ENCODE peak calls at places on chromosomes 1 and 21, in nine cellular contexts. C is H1, U is HCT116, R is breast epithelium, B is stomach, G is sigmoid colon, F is esophagus muscularis mucosa, S is GM23338, Z is upper lobe of left lung. N is an unnamed sample.
A peak's percentile ranks its signal among the peaks of the same experiment; 100 is the strongest.

GRCh38 chr1:97824644-97825043 is 96.2 kb downstream of the DPYD start:
- DNase-seq in C (no peak), U (no peak), R (no peak), B (no peak), G (no peak), F (no peak), S (no peak), Z (no peak), N (no peak)

GRCh38 chr1:9792156-9793042 is 31.4 kb downstream of the CLSTN1 start:
- DNase-seq in C (no peak), U (no peak), R (no peak), B (no peak), G (peak; percentile 49), F (no peak), S (peak; percentile 88), Z (no peak), N (no peak)

GRCh38 chr1:67540733-67541125 is 110.5 kb upstream of the SERBP1 start:
- DNase-seq in C (no peak), U (no peak), R (no peak), B (no peak), G (no peak), F (no peak), S (no peak), Z (no peak), N (no peak)

GRCh38 chr21:36847189-36847588 is 119.3 kb downstream of the HLCS start:
- DNase-seq in C (no peak), U (no peak), R (no peak), B (no peak), G (no peak), F (no peak), S (no peak), Z (no peak), N (no peak)

GRCh38 chr1:206714331-206715058 is 29.8 kb downstream of the MAPKAPK2 start:
- DNase-seq in C (no peak), U (no peak), R (peak; percentile 78), B (no peak), G (peak; percentile 86), F (no peak), S (no peak), Z (no peak), N (no peak)

GRCh38 chr1:200081151-200081981 is 53.9 kb downstream of the NR5A2 start:
- DNase-seq in C (no peak), U (no peak), R (no peak), B (no peak), G (no peak), F (no peak), S (peak; percentile 74), Z (no peak), N (no peak)

GRCh38 chr21:29939859-29940245 is at the start of gene GRIK1:
- DNase-seq in C (no peak), U (no peak), R (no peak), B (no peak), G (no peak), F (no peak), S (peak; percentile 61), Z (peak; percentile 64), N (no peak)

GRCh38 chr1:218364028-218364710 is 19.0 kb downstream of the TGFB2 start:
- DNase-seq in C (no peak), U (no peak), R (no peak), B (peak; percentile 42), G (no peak), F (no peak), S (no peak), Z (no peak), N (no peak)

GRCh38 chr21:46392921-46393320 is 65.8 kb upstream of the DIP2A start:
- DNase-seq in C (no peak), U (no peak), R (peak; percentile 37), B (no peak), G (peak; percentile 81), F (no peak), S (no peak), Z (no peak), N (no peak)

GRCh38 chr1:44590475-44590874 is 83.8 kb downstream of the TMEM53 start:
- DNase-seq in C (no peak), U (no peak), R (no peak), B (no peak), G (no peak), F (no peak), S (no peak), Z (no peak), N (no peak)

GRCh38 chr1:9730096-9730901 is 78.8 kb downstream of the PIK3CD start:
- DNase-seq in C (no peak), U (no peak), R (no peak), B (no peak), G (peak; percentile 72), F (no peak), S (no peak), Z (peak; percentile 80), N (no peak)

GRCh38 chr21:34887729-34888568 is 161.2 kb downstream of the RUNX1 start:
- DNase-seq in C (no peak), U (no peak), R (peak; percentile 68), B (peak; percentile 82), G (peak; percentile 88), F (peak; percentile 94), S (peak; percentile 35), Z (peak; percentile 92), N (peak; percentile 78)

GRCh38 chr1:62384276-62385005 is 52.4 kb upstream of the USP1 start:
- DNase-seq in C (no peak), U (no peak), R (peak; percentile 36), B (peak; percentile 29), G (no peak), F (no peak), S (no peak), Z (no peak), N (no peak)

DNA sequence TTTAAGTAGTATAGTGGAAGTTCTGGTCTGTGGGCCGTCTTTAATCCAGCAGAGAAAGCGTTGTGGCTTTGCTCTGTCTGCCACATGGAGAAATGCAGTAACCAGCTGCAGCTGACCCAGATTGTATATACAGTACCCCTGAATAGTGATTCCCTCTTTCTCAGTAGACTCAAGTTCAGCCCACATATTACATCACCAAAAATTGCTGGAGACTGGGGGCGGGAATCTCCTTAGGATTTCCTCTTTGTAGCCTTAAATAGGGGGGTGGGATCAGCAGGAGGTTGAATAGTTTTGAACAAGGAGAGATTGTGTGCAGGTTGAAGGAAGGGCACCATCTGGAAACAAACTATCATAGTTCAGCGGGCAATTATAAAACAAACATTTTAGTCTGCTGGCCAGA is at the start of gene ANGPTL1:
- DNase-seq in C (no peak), U (no peak), R (no peak), B (no peak), G (no peak), F (no peak), S (peak; percentile 38), Z (no peak), N (no peak)
- TF ChIP-seq POLR2AphosphoS5 in C (no peak), U (no peak), R (no peak), B (no peak), G (peak; percentile 11), F (peak; percentile 39), S (no peak), Z (no peak), N (no peak)

GRCh38 chr1:12434174-12434573 is 183.8 kb downstream of the DHRS3 start:
- DNase-seq in C (no peak), U (peak; percentile 51), R (no peak), B (no peak), G (no peak), F (no peak), S (no peak), Z (no peak), N (no peak)
- H3K4me1 ChIP-seq in C (peaks cover 3% of the 10 kb centered on the region), U (peaks cover 58% of the 10 kb centered on the region), R (no peaks in the 10 kb centered on the region), B (peaks cover 74% of the 10 kb centered on the region), G (peaks cover 43% of the 10 kb centered on the region), F (peaks cover 70% of the 10 kb centered on the region), S (no peaks in the 10 kb centered on the region), Z (peaks cover 63% of the 10 kb centered on the region), N (peaks cover 32% of the 10 kb centered on the region)

DNA sequence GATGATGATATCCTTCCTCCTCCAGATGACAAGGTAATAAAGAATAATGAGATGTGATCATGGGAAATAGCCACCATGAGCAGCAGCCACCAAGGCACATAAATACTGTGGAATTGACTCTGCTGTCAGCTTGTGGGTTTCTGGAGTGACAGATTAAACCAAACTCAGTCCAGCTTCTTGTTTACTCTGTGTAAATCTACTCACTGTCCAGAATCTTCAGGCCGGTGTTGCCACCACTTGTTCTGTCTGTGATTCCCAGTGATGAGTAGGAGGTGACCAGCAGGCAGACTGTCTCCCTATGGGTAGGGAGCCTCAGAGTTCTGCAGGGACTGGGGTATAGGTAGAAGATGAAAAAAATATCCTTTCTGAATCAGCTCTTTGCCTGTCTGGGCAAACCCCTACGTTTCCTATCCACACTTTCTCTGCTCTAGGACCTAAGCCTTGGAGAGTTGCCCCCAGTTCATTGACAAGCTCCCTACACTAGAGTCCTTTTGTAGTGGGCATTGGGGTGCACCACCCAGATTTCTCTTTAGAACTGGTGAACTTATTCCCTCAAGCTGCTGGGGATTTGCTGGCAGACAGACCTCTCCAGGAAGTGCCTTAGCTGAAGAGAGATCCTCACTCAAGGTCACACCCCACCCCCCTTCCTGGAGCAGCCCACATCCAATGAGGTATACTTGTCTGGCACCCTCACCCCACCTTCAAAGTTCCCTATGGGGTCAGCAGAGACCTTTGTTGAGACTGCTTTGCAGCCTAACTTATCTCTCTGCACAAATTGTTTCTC is 47.6 kb downstream of the ATP1A1 start:
- DNase-seq in C (no peak), U (no peak), R (no peak), B (no peak), G (no peak), F (peak; percentile 87), S (no peak), Z (no peak), N (no peak)
- TF ChIP-seq POLR2AphosphoS5 in C (no peak), U (no peak), R (no peak), B (no peak), G (no peak), F (no peak), S (no peak), Z (no peak), N (no peak)

GRCh38 chr1:27427329-27427728 is 34.9 kb downstream of the GPR3 start:
- DNase-seq in C (no peak), U (no peak), R (no peak), B (no peak), G (no peak), F (no peak), S (no peak), Z (no peak), N (no peak)
- H3K4me1 ChIP-seq in C (peaks cover 17% of the 10 kb centered on the region), U (no peaks in the 10 kb centered on the region), R (peaks cover 14% of the 10 kb centered on the region), B (peaks cover 97% of the 10 kb centered on the region), G (peaks cover 55% of the 10 kb centered on the region), F (peaks cover 93% of the 10 kb centered on the region), S (peaks cover 46% of the 10 kb centered on the region), Z (peaks cover 64% of the 10 kb centered on the region), N (peaks cover 2% of the 10 kb centered on the region)

GRCh38 chr1:52667984-52668383 is 30.2 kb downstream of the COA7 start:
- DNase-seq in C (no peak), U (no peak), R (no peak), B (no peak), G (no peak), F (no peak), S (no peak), Z (no peak), N (no peak)
- TF ChIP-seq POLR2AphosphoS5 in C (no peak), U (no peak), R (no peak), B (no peak), G (no peak), F (no peak), S (no peak), Z (no peak), N (no peak)

DNA sequence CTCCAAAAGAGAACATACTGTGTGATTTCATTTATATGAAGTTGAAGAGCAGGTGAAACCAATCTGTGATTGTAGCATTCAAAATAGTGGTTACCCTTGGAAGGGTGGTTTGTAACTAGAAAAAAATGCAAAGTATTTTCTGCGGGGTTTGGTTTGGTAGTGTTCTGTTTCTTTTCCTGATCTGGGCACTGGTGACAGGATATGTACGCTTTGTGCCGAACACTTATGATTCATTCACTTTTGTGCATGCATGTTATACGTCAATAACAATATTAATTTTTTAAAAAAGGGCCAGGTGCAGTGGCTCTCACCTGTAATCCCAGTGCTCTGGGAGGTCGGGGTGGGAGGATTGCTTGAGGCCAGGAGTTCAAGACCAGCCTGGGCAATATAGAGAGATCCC is 63.8 kb downstream of the CD34 start:
- DNase-seq in C (no peak), U (no peak), R (no peak), B (no peak), G (no peak), F (no peak), S (no peak), Z (no peak), N (no peak)
- H3K4me1 ChIP-seq in C (no peaks in the 10 kb centered on the region), U (peaks cover 14% of the 10 kb centered on the region), R (no peaks in the 10 kb centered on the region), B (peaks cover 85% of the 10 kb centered on the region), G (peaks cover 61% of the 10 kb centered on the region), F (peaks cover 90% of the 10 kb centered on the region), S (no peaks in the 10 kb centered on the region), Z (peaks cover 54% of the 10 kb centered on the region), N (no peaks in the 10 kb centered on the region)